ENCODE peak calls at places on chromosomes 7 and 10, in four cellular contexts. One of them, this sample, is unnamed.

GRCh38 chr7:30312186-30312585 is 27.8 kb downstream of the ZNRF2 start:
- DNase-seq in HEK293T: no peak
- DNase-seq in K562: no peak
- DNase-seq in HepG2: no peak
- DNase-seq in this sample: no peak

GRCh38 chr10:73937333-73938020 is 26.5 kb downstream of the PLAU start:
- DNase-seq in HEK293T: no peak
- DNase-seq in HepG2: no peak
- DNase-seq in K562: peak; percentile 8
- DNase-seq in this sample: no peak

GRCh38 chr10:124152781-124153600 is 59.6 kb upstream of the CHST15 start:
- DNase-seq in HEK293T: no peak
- DNase-seq in HepG2: peak; percentile 54
- DNase-seq in K562: no peak
- DNase-seq in this sample: no peak

GRCh38 chr7:2524808-2525140 is 5.2 kb downstream of the LFNG start:
- DNase-seq in HEK293T: no peak
- DNase-seq in K562: no peak
- DNase-seq in HepG2: no peak
- DNase-seq in this sample: peak; percentile 88

GRCh38 chr10:93462881-93463280 is 19.3 kb downstream of the MYOF start:
- DNase-seq in K562: no peak
- DNase-seq in HEK293T: no peak
- DNase-seq in HepG2: no peak
- DNase-seq in this sample: no peak

GRCh38 chr10:59432207-59432900 is 70.0 kb upstream of the FAM13C start:
- DNase-seq in HepG2: no peak
- DNase-seq in HEK293T: no peak
- DNase-seq in K562: no peak
- DNase-seq in this sample: no peak

GRCh38 chr7:43645699-43646226 is 62.9 kb downstream of the STK17A start:
- DNase-seq in HepG2: no peak
- DNase-seq in HEK293T: no peak
- DNase-seq in K562: no peak
- DNase-seq in this sample: no peak

GRCh38 chr7:36227223-36227622 is 74.2 kb downstream of the EEPD1 start:
- DNase-seq in HEK293T: no peak
- DNase-seq in HepG2: no peak
- DNase-seq in K562: no peak
- DNase-seq in this sample: no peak

GRCh38 chr7:140342732-140343514 is 55.4 kb downstream of the SLC37A3 start:
- DNase-seq in HepG2: peak; percentile 29
- DNase-seq in HEK293T: peak; percentile 64
- DNase-seq in K562: peak; percentile 59
- DNase-seq in this sample: peak; percentile 60

GRCh38 chr7:119931230-119931824 is 341.6 kb upstream of the KCND2 start:
- DNase-seq in HEK293T: no peak
- DNase-seq in K562: peak; percentile 56
- DNase-seq in HepG2: no peak
- DNase-seq in this sample: no peak

GRCh38 chr7:106504620-106505019 is 156.3 kb downstream of the CCDC71L start:
- DNase-seq in HepG2: no peak
- DNase-seq in HEK293T: no peak
- DNase-seq in K562: no peak
- DNase-seq in this sample: no peak

GRCh38 chr7:106499897-106500296 is 161.1 kb downstream of the CCDC71L start:
- DNase-seq in HepG2: no peak
- DNase-seq in K562: no peak
- DNase-seq in HEK293T: no peak
- DNase-seq in this sample: no peak

GRCh38 chr7:106503626-106504025 is 157.3 kb downstream of the CCDC71L start:
- DNase-seq in HEK293T: no peak
- DNase-seq in K562: no peak
- DNase-seq in HepG2: no peak
- DNase-seq in this sample: no peak

GRCh38 chr7:106504207-106504606 is 156.8 kb downstream of the CCDC71L start:
- DNase-seq in K562: no peak
- DNase-seq in HepG2: no peak
- DNase-seq in HEK293T: no peak
- DNase-seq in this sample: no peak

DNA sequence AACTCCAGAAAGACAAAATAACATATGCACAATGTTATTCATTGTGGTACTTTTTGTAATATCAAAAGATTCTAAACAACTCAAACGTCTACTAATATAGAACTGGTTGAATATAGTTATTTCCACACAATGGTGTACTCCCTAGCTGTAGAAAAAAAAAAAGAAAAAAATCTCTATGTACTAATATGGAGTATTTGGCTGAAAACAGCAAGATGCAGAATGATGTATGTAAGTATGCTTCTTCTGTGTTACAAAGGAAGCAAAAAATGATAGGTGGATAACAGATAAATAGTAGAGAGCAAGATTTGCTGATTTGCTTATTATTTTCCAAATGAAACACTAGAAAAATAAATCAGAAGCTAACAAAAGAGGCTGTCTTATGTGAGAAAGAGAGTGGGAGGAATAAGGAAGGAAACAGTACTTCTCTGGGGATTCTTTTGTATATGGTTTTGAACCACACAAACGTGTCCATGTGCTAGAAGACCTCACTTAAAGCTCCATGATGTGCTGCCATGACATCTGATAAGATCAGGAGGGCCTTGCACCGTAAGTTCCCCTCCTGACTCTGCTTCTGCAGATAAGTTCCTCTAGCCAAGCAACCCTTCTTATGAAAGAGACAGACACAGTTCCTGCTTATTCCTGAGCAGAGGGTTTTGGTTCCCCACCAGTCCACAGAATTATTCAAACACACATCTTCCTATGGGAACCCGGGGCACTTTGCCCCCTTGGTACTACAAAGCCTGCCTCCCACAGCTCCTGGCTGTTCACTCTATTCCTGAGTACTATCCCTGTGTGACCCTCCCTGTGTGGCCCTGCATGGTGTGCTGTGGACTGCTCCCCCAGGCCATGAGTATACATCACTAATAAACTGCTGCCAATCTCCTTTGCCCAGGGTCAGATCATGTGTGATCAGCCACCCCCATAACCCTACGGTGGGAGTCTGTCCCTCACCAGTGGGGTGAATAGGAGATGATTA is 159.1 kb downstream of the CCDC71L start:
- DNase-seq in HepG2: no peak
- DNase-seq in HEK293T: no peak
- DNase-seq in K562: peak; percentile 86
- DNase-seq in this sample: no peak
- TF ChIP-seq ELF4 in HepG2: no peak
- TF ChIP-seq ELF4 in HEK293T: no peak
- TF ChIP-seq ELF4 in K562: no peak
- TF ChIP-seq ELF4 in this sample: no peak

GRCh38 chr7:27277628-27278027 is 35.0 kb downstream of the EVX1 start:
- DNase-seq in HepG2: peak; percentile 35
- DNase-seq in K562: peak; percentile 13
- DNase-seq in HEK293T: no peak
- DNase-seq in this sample: no peak
- TF ChIP-seq ELF4 in HepG2: no peak
- TF ChIP-seq ELF4 in K562: no peak
- TF ChIP-seq ELF4 in HEK293T: no peak
- TF ChIP-seq ELF4 in this sample: no peak

DNA sequence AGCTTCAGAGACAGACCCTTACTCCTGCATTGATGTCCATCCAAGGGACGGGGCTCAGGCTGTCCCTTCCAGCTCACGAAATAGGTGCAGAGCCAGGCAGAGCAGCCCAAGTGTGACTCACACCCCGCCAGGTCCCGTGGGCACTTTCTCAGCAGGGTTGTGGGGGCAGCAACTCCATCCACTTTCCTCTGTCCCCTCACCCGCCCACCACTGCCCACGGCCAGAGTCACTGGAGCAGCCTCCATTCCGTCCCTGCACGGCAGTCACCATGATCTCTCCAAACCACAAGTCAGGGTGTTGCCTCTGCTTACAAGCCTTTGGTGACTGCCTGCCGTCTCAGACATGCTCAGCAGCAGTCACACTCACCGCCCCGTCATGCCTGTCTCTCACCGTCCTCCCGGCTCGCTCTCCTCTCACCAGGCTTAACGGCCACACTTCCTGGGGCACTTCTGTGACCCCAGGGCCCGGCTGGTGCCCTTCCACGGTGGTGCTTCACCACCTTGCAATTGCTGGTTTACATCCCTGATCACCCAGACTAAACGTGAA is 39.3 kb downstream of the CALML3 start:
- DNase-seq in HepG2: no peak
- DNase-seq in K562: no peak
- DNase-seq in HEK293T: no peak
- DNase-seq in this sample: no peak
- TF ChIP-seq ELF4 in HepG2: no peak
- TF ChIP-seq ELF4 in K562: no peak
- TF ChIP-seq ELF4 in HEK293T: no peak
- TF ChIP-seq ELF4 in this sample: no peak

GRCh38 chr7:130996841-130997231 is 262.8 kb upstream of the KLF14 start:
- DNase-seq in HEK293T: no peak
- DNase-seq in K562: no peak
- DNase-seq in HepG2: peak; percentile 93
- DNase-seq in this sample: no peak

GRCh38 chr7:130994378-130995115 is 260.5 kb upstream of the KLF14 start:
- DNase-seq in K562: no peak
- DNase-seq in HepG2: no peak
- DNase-seq in HEK293T: no peak
- DNase-seq in this sample: no peak

GRCh38 chr7:130996205-130996840 is 262.3 kb upstream of the KLF14 start:
- DNase-seq in HepG2: peak; percentile 42
- DNase-seq in HEK293T: no peak
- DNase-seq in K562: no peak
- DNase-seq in this sample: no peak

GRCh38 chr7:130993671-130994365 is 259.8 kb upstream of the KLF14 start:
- DNase-seq in K562: no peak
- DNase-seq in HepG2: no peak
- DNase-seq in HEK293T: no peak
- DNase-seq in this sample: no peak

GRCh38 chr7:130995252-130996081 is 261.5 kb upstream of the KLF14 start:
- DNase-seq in HEK293T: no peak
- DNase-seq in HepG2: no peak
- DNase-seq in K562: no peak
- DNase-seq in this sample: no peak
- TF ChIP-seq ELF4 in HEK293T: no peak
- TF ChIP-seq ELF4 in HepG2: no peak
- TF ChIP-seq ELF4 in K562: no peak
- TF ChIP-seq ELF4 in this sample: no peak

GRCh38 chr10:80794996-80795395 is 257.3 kb downstream of the SH2D4B start:
- DNase-seq in HepG2: no peak
- DNase-seq in K562: no peak
- DNase-seq in HEK293T: no peak
- DNase-seq in this sample: no peak
- TF ChIP-seq ELF4 in HepG2: no peak
- TF ChIP-seq ELF4 in K562: no peak
- TF ChIP-seq ELF4 in HEK293T: no peak
- TF ChIP-seq ELF4 in this sample: no peak

GRCh38 chr10:96556003-96556402 is 30.8 kb downstream of the TM9SF3 start:
- DNase-seq in HepG2: peak; percentile 7
- DNase-seq in HEK293T: peak; percentile 13
- DNase-seq in K562: peak; percentile 5
- DNase-seq in this sample: no peak

GRCh38 chr10:96565774-96566173 is 21.0 kb downstream of the TM9SF3 start:
- DNase-seq in K562: no peak
- DNase-seq in HepG2: no peak
- DNase-seq in HEK293T: no peak
- DNase-seq in this sample: no peak

GRCh38 chr10:96560489-96560888 is 26.3 kb downstream of the TM9SF3 start:
- DNase-seq in HepG2: no peak
- DNase-seq in HEK293T: no peak
- DNase-seq in K562: no peak
- DNase-seq in this sample: no peak

GRCh38 chr10:96560970-96561887 is 25.6 kb downstream of the TM9SF3 start:
- DNase-seq in HEK293T: no peak
- DNase-seq in K562: no peak
- DNase-seq in HepG2: no peak
- DNase-seq in this sample: no peak
- TF ChIP-seq ELF4 in HEK293T: no peak
- TF ChIP-seq ELF4 in K562: no peak
- TF ChIP-seq ELF4 in HepG2: no peak
- TF ChIP-seq ELF4 in this sample: no peak